ENCODE peak calls at places on chromosome 19, in four cellular contexts. W is lung; Q is heart right ventricle; R is stimulated activated naive CD4-positive, alpha-beta T cell. O is an unnamed sample.

GRCh38 chr19:1154731-1155351 is 19.2 kb downstream of the SBNO2 start:
- DNase-seq in R (no peak), Q (peak; percentile 85), W (peak; percentile 93), O (peak; percentile 96)

GRCh38 chr19:4464815-4465581 is 7.1 kb upstream of the HDGFL2 start:
- DNase-seq in W (no peak), R (no peak), Q (no peak), O (no peak)

GRCh38 chr19:16370671-16371391 is 46.2 kb downstream of the KLF2 start:
- DNase-seq in R (no peak), W (no peak), Q (no peak), O (peak; percentile 36)

GRCh38 chr19:306151-306900 is 15.1 kb upstream of the PLPP2 start:
- DNase-seq in W (no peak), R (no peak), Q (no peak), O (peak; percentile 45)

GRCh38 chr19:47035127-47035494 is 13.3 kb downstream of the TMEM160 start:
- DNase-seq in W (no peak), R (no peak), Q (no peak), O (no peak)

GRCh38 chr19:33280351-33280921 is 21.9 kb downstream of the CEBPA start:
- DNase-seq in W (no peak), Q (no peak), R (no peak), O (no peak)

GRCh38 chr19:13163609-13164364 is 13.6 kb downstream of the IER2 start:
- DNase-seq in R (peak; percentile 9), W (peak; percentile 73), Q (peak; percentile 70), O (peak; percentile 73)

GRCh38 chr19:33310606-33311325 is 8.4 kb upstream of the CEBPA start:
- DNase-seq in R (no peak), W (peak; percentile 80), Q (no peak), O (peak; percentile 62)

GRCh38 chr19:12000152-12000981 is 35.1 kb downstream of the ZNF433 start:
- DNase-seq in R (no peak), Q (no peak), W (no peak), O (no peak)

GRCh38 chr19:2059422-2060201 is 8.6 kb upstream of the MKNK2 start:
- DNase-seq in W (peak; percentile 92), R (no peak), Q (peak; percentile 67), O (peak; percentile 85)

GRCh38 chr19:5006201-5006600 is 37.3 kb downstream of the KDM4B start:
- DNase-seq in Q (no peak), W (no peak), R (no peak), O (no peak)

GRCh38 chr19:28224441-28224840 is 988.5 kb downstream of the UQCRFS1 start:
- DNase-seq in W (no peak), R (no peak), Q (no peak), O (no peak)

GRCh38 chr19:5447700-5448311 is 7.4 kb upstream of the ZNRF4 start:
- DNase-seq in R (no peak), W (no peak), Q (no peak), O (no peak)

GRCh38 chr19:35006342-35006998 is 6.3 kb downstream of the GRAMD1A start:
- DNase-seq in W (peak; percentile 76), Q (no peak), R (no peak), O (no peak)

GRCh38 chr19:29287061-29287460 is 74.1 kb upstream of the UQCRFS1 start:
- DNase-seq in Q (no peak), W (no peak), R (no peak), O (no peak)

GRCh38 chr19:35963514-35963913 is 27.3 kb downstream of the LRFN3 start:
- DNase-seq in R (no peak), W (no peak), Q (no peak), O (no peak)

GRCh38 chr19:58261600-58261967 is 17.2 kb upstream of the ZNF8 start:
- DNase-seq in R (no peak), W (no peak), Q (no peak), O (no peak)

GRCh38 chr19:32336259-32337111 is 8.9 kb upstream of the ZNF507 start:
- DNase-seq in W (no peak), Q (no peak), R (no peak), O (no peak)

GRCh38 chr19:35251456-35251855 is 2.7 kb downstream of the LSR start:
- DNase-seq in R (no peak), W (peak; percentile 25), Q (no peak), O (no peak)

GRCh38 chr19:3825286-3825956 is 39.2 kb upstream of the MATK start:
- DNase-seq in W (no peak), R (no peak), Q (no peak), O (no peak)

GRCh38 chr19:8459520-8460260 is 14.9 kb downstream of the HNRNPM start:
- DNase-seq in Q (no peak), W (no peak), R (no peak), O (no peak)

GRCh38 chr19:16041571-16042386 is 34.5 kb upstream of the TPM4 start:
- DNase-seq in W (peak; percentile 85), R (peak; percentile 55), Q (peak; percentile 84), O (peak; percentile 85)

GRCh38 chr19:36378625-36379509 is at the start of gene ZFP14:
- DNase-seq in W (peak; percentile 95), R (peak; percentile 89), Q (peak; percentile 93), O (peak; percentile 94)

GRCh38 chr19:39399684-39400465 is 6.8 kb upstream of the ZFP36 start:
- DNase-seq in W (no peak), Q (no peak), R (no peak), O (no peak)

GRCh38 chr19:28022506-28022905 is 1190.4 kb downstream of the UQCRFS1 start:
- DNase-seq in R (no peak), W (no peak), Q (no peak), O (no peak)

GRCh38 chr19:3289971-3290569 is 65.6 kb downstream of the CELF5 start:
- DNase-seq in R (no peak), Q (no peak), W (no peak), O (no peak)

GRCh38 chr19:16542894-16543498 is 759 bp upstream of the CHERP start:
- DNase-seq in Q (no peak), W (no peak), R (no peak), O (no peak)

GRCh38 chr19:56508282-56508778 is 675 bp downstream of the ZNF471 start:
- DNase-seq in Q (no peak), W (no peak), R (no peak), O (peak; percentile 39)

GRCh38 chr19:2237051-2237868 is 636 bp downstream of the SF3A2 start:
- DNase-seq in R (no peak), Q (no peak), W (no peak), O (no peak)

O was measured in psoas muscle.